ENCODE peak calls at places on chromosome 7, in four cellular contexts. O is HepG2, F is K562, T is IMR-90. Q is an unnamed sample.

GRCh38 chr7:107846324-107846723 is 43.3 kb upstream of the SLC26A3 start:
- DNase-seq in F (no peak), T (no peak), O (no peak), Q (no peak)

GRCh38 chr7:36658603-36659516 is 65.4 kb downstream of the AOAH start:
- DNase-seq in O (peak), T (peak), F (no peak), Q (no peak)

GRCh38 chr7:31948041-31948440 is 122.2 kb downstream of the PDE1C start:
- DNase-seq in O (peak), T (peak), F (no peak), Q (no peak)

GRCh38 chr7:151051108-151051507 is 2.8 kb downstream of the ASIC3 start:
- DNase-seq in T (peak), O (no peak), F (peak), Q (no peak)

GRCh38 chr7:28790467-28790866 is 167.7 kb downstream of the TRIL start:
- DNase-seq in F (no peak), T (no peak), O (no peak), Q (no peak)

GRCh38 chr7:122070062-122070461 is 74.0 kb downstream of the AASS start:
- DNase-seq in F (no peak), O (no peak), T (no peak), Q (no peak)

GRCh38 chr7:107152011-107152410 is 16.8 kb upstream of the HBP1 start:
- DNase-seq in F (no peak), O (no peak), T (peak), Q (no peak)

GRCh38 chr7:100489824-100490223 is 6.1 kb downstream of the NYAP1 start:
- DNase-seq in T (peak), F (peak), O (peak), Q (peak)

GRCh38 chr7:2980406-2981102 is 63.1 kb downstream of the CARD11 start:
- DNase-seq in O (no peak), T (no peak), F (no peak), Q (no peak)

GRCh38 chr7:44979481-44980392 is 922 bp upstream of the MYO1G start:
- DNase-seq in F (no peak), T (no peak), O (no peak), Q (no peak)

GRCh38 chr7:104883718-104884452 is 130.1 kb upstream of the KMT2E start:
- DNase-seq in F (peak), T (peak), O (peak), Q (peak)

GRCh38 chr7:34991938-34992840 is 45.1 kb downstream of the DPY19L1 start:
- DNase-seq in F (no peak), O (no peak), T (peak), Q (no peak)

GRCh38 chr7:91557789-91558396 is 293.7 kb downstream of the FZD1 start:
- DNase-seq in O (peak), F (no peak), T (peak), Q (no peak)

GRCh38 chr7:127771707-127772106 is 119.7 kb downstream of the SND1 start:
- DNase-seq in F (no peak), O (no peak), T (no peak), Q (no peak)

GRCh38 chr7:2399848-2400587 is 3.4 kb upstream of the CHST12 start:
- DNase-seq in O (peak), F (no peak), T (peak), Q (no peak)

GRCh38 chr7:157010588-157011332 is at the start of gene MNX1:
- DNase-seq in F (peak), T (no peak), O (peak), Q (peak)

GRCh38 chr7:28272461-28272877 is 91.9 kb upstream of the JAZF1 start:
- DNase-seq in O (no peak), F (peak), T (peak), Q (peak)

GRCh38 chr7:50558380-50559051 is 6.7 kb downstream of the DDC start:
- DNase-seq in F (peak), O (no peak), T (no peak), Q (no peak)

GRCh38 chr7:46015107-46015868 is 94.2 kb upstream of the IGFBP3 start:
- DNase-seq in O (peak), F (no peak), T (peak), Q (no peak)

GRCh38 chr7:30805931-30806330 is 34.7 kb downstream of the MINDY4 start:
- DNase-seq in O (no peak), T (no peak), F (no peak), Q (no peak)

GRCh38 chr7:90461216-90461615 is 8.2 kb upstream of the PTTG1IP2 start:
- DNase-seq in O (no peak), T (peak), F (no peak), Q (no peak)

GRCh38 chr7:95883208-95883607 is 110.9 kb downstream of the DYNC1I1 start:
- DNase-seq in F (no peak), O (no peak), T (no peak), Q (no peak)

GRCh38 chr7:28207486-28208158 is 27.0 kb upstream of the JAZF1 start:
- DNase-seq in T (no peak), O (no peak), F (no peak), Q (no peak)

GRCh38 chr7:25087855-25088254 is 37.2 kb downstream of the CYCS start:
- DNase-seq in O (no peak), F (no peak), T (no peak), Q (no peak)

GRCh38 chr7:43756368-43757072 is 2.0 kb upstream of the BLVRA start:
- DNase-seq in F (no peak), O (no peak), T (peak), Q (no peak)

GRCh38 chr7:23014681-23015080 is 751 bp upstream of the HYCC1 start:
- DNase-seq in T (no peak), O (no peak), F (no peak), Q (no peak)

GRCh38 chr7:114405427-114405826 is 9.2 kb upstream of the FOXP2 start:
- DNase-seq in T (no peak), F (no peak), O (peak), Q (no peak)

GRCh38 chr7:135389971-135390370 is 119.9 kb downstream of the CNOT4 start:
- DNase-seq in F (no peak), T (no peak), O (no peak), Q (no peak)
- TF ChIP-seq BHLHE40 in F (no peak), T (no peak), O (no peak), Q (no peak)

GRCh38 chr7:6160191-6160623 is 112.2 kb downstream of the CYTH3 start:
- DNase-seq in F (no peak), O (no peak), T (peak), Q (peak)
- TF ChIP-seq BHLHE40 in F (no peak), O (no peak), T (no peak), Q (no peak)

GRCh38 chr7:74234549-74234948 is 19.6 kb downstream of the RFC2 start:
- DNase-seq in T (no peak), F (no peak), O (no peak), Q (no peak)
- TF ChIP-seq BHLHE40 in T (no peak), F (no peak), O (no peak), Q (no peak)

GRCh38 chr7:82202107-82202506 is 241.5 kb downstream of the CACNA2D1 start:
- DNase-seq in F (no peak), T (no peak), O (no peak), Q (no peak)

GRCh38 chr7:82210422-82211184 is 233.0 kb downstream of the CACNA2D1 start:
- DNase-seq in T (peak), O (no peak), F (no peak), Q (peak)

GRCh38 chr7:82209200-82209599 is 234.4 kb downstream of the CACNA2D1 start:
- DNase-seq in F (no peak), O (no peak), T (no peak), Q (peak)

GRCh38 chr7:82202965-82203364 is 240.6 kb downstream of the CACNA2D1 start:
- DNase-seq in O (no peak), F (no peak), T (no peak), Q (no peak)

DNA sequence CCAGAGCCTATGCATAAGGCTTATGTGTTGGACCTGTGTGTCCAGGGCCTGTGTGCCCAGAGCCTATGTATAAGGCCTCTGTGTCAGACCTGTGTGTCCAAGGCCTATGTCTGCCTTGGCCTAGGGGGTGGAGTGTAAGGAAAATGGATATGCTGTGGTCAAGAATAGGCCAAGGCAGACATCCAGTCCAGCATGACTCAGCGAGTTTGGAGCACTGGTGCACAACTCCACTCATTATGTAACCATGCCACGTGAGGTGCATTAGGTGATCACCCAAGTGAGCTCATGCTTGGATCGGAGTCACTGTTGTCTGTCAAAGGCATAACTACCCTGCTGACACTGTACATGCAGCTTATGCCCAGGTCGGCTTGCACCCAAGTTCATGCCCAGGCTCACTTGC is 238.9 kb downstream of the CACNA2D1 start:
- DNase-seq in T (peak), O (no peak), F (no peak), Q (no peak)
- TF ChIP-seq BHLHE40 in T (peak), O (no peak), F (no peak), Q (no peak)

DNA sequence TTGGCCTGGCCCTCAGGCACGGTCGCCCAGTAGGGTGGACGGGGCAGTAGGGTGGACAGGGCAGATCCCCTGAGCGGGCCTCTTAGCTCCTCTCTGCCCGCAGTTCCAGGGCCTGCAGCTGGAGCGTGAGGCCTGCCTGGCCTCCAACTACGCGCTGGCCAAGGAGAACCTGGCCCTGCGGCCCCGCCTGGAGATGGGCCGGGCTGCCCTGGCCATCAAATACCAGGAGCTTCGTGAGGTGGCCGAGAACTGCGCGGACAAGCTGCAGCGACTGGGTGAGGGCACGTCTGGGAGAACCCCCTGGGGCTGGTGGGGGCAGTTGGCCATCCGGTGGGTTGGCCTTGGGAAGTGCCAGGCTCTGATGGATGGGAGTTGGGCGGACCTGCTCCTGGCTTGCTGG is 1.7 kb downstream of the VPS37D start:
- DNase-seq in O (no peak), F (no peak), T (no peak), Q (no peak)
- TF ChIP-seq BHLHE40 in O (no peak), F (no peak), T (no peak), Q (no peak)

GRCh38 chr7:125169088-125169487 is 239.5 kb upstream of the POT1 start:
- DNase-seq in F (no peak), T (no peak), O (no peak), Q (no peak)

GRCh38 chr7:125173571-125173970 is 243.9 kb upstream of the POT1 start:
- DNase-seq in T (no peak), O (no peak), F (no peak), Q (no peak)
- TF ChIP-seq BHLHE40 in T (no peak), O (no peak), F (no peak), Q (no peak)

GRCh38 chr7:5278781-5279180 is 4.0 kb upstream of the SLC29A4 start:
- DNase-seq in T (no peak), O (no peak), F (no peak), Q (no peak)
- TF ChIP-seq BHLHE40 in T (no peak), O (no peak), F (no peak), Q (no peak)

GRCh38 chr7:158281441-158281840 is 306.2 kb downstream of the PTPRN2 start:
- DNase-seq in T (no peak), O (no peak), F (no peak), Q (no peak)

GRCh38 chr7:158278745-158279320 is 308.8 kb downstream of the PTPRN2 start:
- DNase-seq in F (no peak), T (no peak), O (no peak), Q (no peak)

GRCh38 chr7:158279539-158280466 is 307.8 kb downstream of the PTPRN2 start:
- DNase-seq in T (no peak), O (no peak), F (no peak), Q (no peak)

GRCh38 chr7:158282461-158283001 is 305.1 kb downstream of the PTPRN2 start:
- DNase-seq in O (no peak), F (no peak), T (no peak), Q (no peak)

GRCh38 chr7:158280467-158281154 is 307.0 kb downstream of the PTPRN2 start:
- DNase-seq in F (no peak), O (no peak), T (no peak), Q (no peak)
- TF ChIP-seq BHLHE40 in F (no peak), O (no peak), T (no peak), Q (no peak)

GRCh38 chr7:84912537-84912936 is 274.3 kb downstream of the SEMA3D start:
- DNase-seq in T (no peak), O (no peak), F (no peak), Q (no peak)

GRCh38 chr7:84912993-84913635 is 273.7 kb downstream of the SEMA3D start:
- DNase-seq in T (no peak), O (no peak), F (no peak), Q (no peak)

GRCh38 chr7:84914598-84914997 is 272.3 kb downstream of the SEMA3D start:
- DNase-seq in O (peak), T (no peak), F (no peak), Q (peak)

GRCh38 chr7:84912018-84912417 is 274.8 kb downstream of the SEMA3D start:
- DNase-seq in O (no peak), F (no peak), T (no peak), Q (no peak)

GRCh38 chr7:84913731-84914130 is 273.1 kb downstream of the SEMA3D start:
- DNase-seq in F (no peak), T (peak), O (no peak), Q (no peak)
- TF ChIP-seq BHLHE40 in F (no peak), T (no peak), O (no peak), Q (no peak)

DNA sequence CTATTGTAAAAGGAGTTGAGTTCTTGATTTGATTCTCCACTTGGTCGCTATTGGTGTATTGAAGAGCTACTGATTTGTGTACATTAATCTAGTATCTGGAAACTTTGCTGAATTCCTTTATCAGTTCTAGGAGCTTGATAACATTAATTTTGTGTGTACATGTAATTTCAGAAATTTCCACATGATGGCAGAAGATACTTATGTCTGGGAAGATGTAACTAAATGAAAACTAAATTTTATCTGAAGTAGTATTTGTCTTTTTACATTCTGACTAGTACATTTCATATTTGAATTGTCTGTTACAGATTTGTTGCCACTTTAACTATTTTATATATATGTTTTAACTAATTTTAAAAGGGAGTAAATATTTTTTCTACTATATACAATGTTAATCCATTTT is 27.6 kb downstream of the SDHAF3 start:
- DNase-seq in F (no peak), O (peak), T (peak), Q (no peak)
- TF ChIP-seq BHLHE40 in F (no peak), O (no peak), T (no peak), Q (no peak)